ENCODE peak calls at places on chromosomes 12 and 14, in eight cellular contexts. W is PC-9, H is cardiac muscle cell, M is SK-N-SH, Y is psoas muscle, K is heart right ventricle, U is HepG2, P is A549. J is an unnamed sample.

GRCh38 chr12:70290126-70290525 is 46.9 kb downstream of the CNOT2 start:
- DNase-seq in W (no peak), H (no peak), M (no peak), Y (no peak), K (no peak), U (no peak), P (no peak), J (no peak)

GRCh38 chr14:38208825-38209562 is 1.3 kb downstream of the SSTR1 start:
- DNase-seq in W (peak; percentile 38), H (peak; percentile 60), M (no peak), Y (peak; percentile 53), K (peak; percentile 6), U (peak; percentile 33), P (no peak), J (no peak)

GRCh38 chr12:105507311-105508035 is 177.0 kb downstream of the C12orf75 start:
- DNase-seq in W (no peak), H (no peak), M (no peak), Y (no peak), K (no peak), U (no peak), P (no peak), J (no peak)

GRCh38 chr12:105414088-105414487 is 83.6 kb downstream of the C12orf75 start:
- DNase-seq in W (no peak), H (no peak), M (no peak), Y (no peak), K (no peak), U (no peak), P (no peak), J (no peak)

GRCh38 chr14:24995016-24995415 is 54.9 kb downstream of the STXBP6 start:
- DNase-seq in W (no peak), H (no peak), M (no peak), Y (no peak), K (no peak), U (no peak), P (no peak), J (no peak)

GRCh38 chr14:69637503-69638030 is 26.2 kb downstream of the SUSD6 start:
- DNase-seq in W (no peak), H (peak; percentile 64), M (peak; percentile 73), Y (peak; percentile 86), K (peak; percentile 50), U (peak; percentile 60), P (no peak), J (peak; percentile 70)

GRCh38 chr14:82412545-82412944 is 878.9 kb upstream of the SEL1L start:
- DNase-seq in W (no peak), H (no peak), M (no peak), Y (no peak), K (no peak), U (no peak), P (no peak), J (no peak)

GRCh38 chr12:127629066-127629820 is 637.7 kb upstream of the TMEM132C start:
- DNase-seq in W (no peak), H (no peak), M (no peak), Y (no peak), K (no peak), U (no peak), P (no peak), J (no peak)

GRCh38 chr12:93191461-93191860 is 186.3 kb upstream of the NUDT4 start:
- DNase-seq in W (no peak), H (no peak), M (no peak), Y (no peak), K (no peak), U (no peak), P (no peak), J (no peak)

GRCh38 chr12:3718100-3718499 is 34.8 kb downstream of the CRACR2A start:
- DNase-seq in W (no peak), H (no peak), M (no peak), Y (no peak), K (no peak), U (no peak), P (no peak), J (no peak)

GRCh38 chr14:95770777-95771176 is 56.9 kb upstream of the TCL1A start:
- DNase-seq in W (no peak), H (no peak), M (no peak), Y (no peak), K (no peak), U (no peak), P (no peak), J (no peak)

GRCh38 chr14:56185991-56186390 is 67.8 kb downstream of the PELI2 start:
- DNase-seq in W (no peak), H (no peak), M (no peak), Y (no peak), K (no peak), U (no peak), P (no peak), J (no peak)

GRCh38 chr14:51285102-51285501 is 45.1 kb downstream of the TMX1 start:
- DNase-seq in W (no peak), H (no peak), M (no peak), Y (no peak), K (no peak), U (no peak), P (no peak), J (no peak)

GRCh38 chr12:67826946-67827719 is 162.1 kb upstream of the IFNG-AS1 start:
- DNase-seq in W (no peak), H (peak; percentile 21), M (no peak), Y (no peak), K (no peak), U (no peak), P (peak; percentile 9), J (no peak)

GRCh38 chr14:61911534-61911933 is 149.3 kb downstream of the SNAPC1 start:
- DNase-seq in W (no peak), H (no peak), M (no peak), Y (no peak), K (no peak), U (no peak), P (no peak), J (no peak)

GRCh38 chr12:42935756-42936155 is 346.2 kb upstream of the PRICKLE1 start:
- DNase-seq in W (no peak), H (no peak), M (no peak), Y (no peak), K (no peak), U (no peak), P (peak; percentile 18), J (no peak)

GRCh38 chr12:57543666-57544065 is 3.3 kb downstream of the DCTN2 start:
- DNase-seq in W (no peak), H (no peak), M (no peak), Y (no peak), K (no peak), U (no peak), P (no peak), J (no peak)

GRCh38 chr12:54393350-54393655 is 8.8 kb upstream of the ZNF385A start:
- DNase-seq in W (no peak), H (no peak), M (no peak), Y (peak; percentile 54), K (no peak), U (no peak), P (no peak), J (no peak)

GRCh38 chr12:13195848-13196301 is 651 bp upstream of the EMP1 start:
- DNase-seq in W (no peak), H (no peak), M (no peak), Y (no peak), K (no peak), U (no peak), P (peak; percentile 63), J (no peak)

GRCh38 chr12:76028649-76029277 is 2.8 kb downstream of the PHLDA1 start:
- DNase-seq in W (no peak), H (no peak), M (no peak), Y (no peak), K (no peak), U (peak; percentile 51), P (no peak), J (no peak)

GRCh38 chr12:95158919-95159318 is 58.3 kb downstream of the FGD6 start:
- DNase-seq in W (no peak), H (peak; percentile 70), M (no peak), Y (no peak), K (no peak), U (no peak), P (no peak), J (no peak)

GRCh38 chr14:95895720-95896119 is 19.1 kb downstream of the TUNAR start:
- DNase-seq in W (no peak), H (no peak), M (peak; percentile 57), Y (no peak), K (no peak), U (peak; percentile 18), P (peak; percentile 48), J (no peak)

DNA sequence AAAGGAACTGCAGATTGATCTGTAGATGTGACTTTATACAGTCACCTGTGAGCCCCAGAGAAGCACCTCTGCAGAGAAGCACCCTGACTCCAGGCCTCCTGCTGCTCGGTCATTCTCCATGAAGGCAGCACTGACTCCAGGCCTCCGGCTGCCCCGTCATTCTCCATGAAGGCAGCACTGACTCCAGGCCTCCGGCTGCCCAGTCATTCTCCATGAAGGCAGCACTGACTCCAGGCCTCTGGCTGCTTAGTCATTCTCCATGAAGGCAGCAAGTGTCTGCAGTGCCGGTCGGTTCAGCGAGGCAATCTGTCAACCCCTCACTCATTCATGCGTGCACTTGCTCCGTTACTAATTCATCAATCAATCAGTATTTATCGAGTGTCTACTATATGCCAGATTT is 160.3 kb downstream of the PIWIL1 start:
- DNase-seq in W (no peak), H (no peak), M (no peak), Y (no peak), K (no peak), U (no peak), P (no peak), J (no peak)
- H3K9me3 ChIP-seq in W (no peaks in the 10 kb centered on the region), H (no peaks in the 10 kb centered on the region), M (no peaks in the 10 kb centered on the region), Y (no peaks in the 10 kb centered on the region), K (no peaks in the 10 kb centered on the region), U (no peaks in the 10 kb centered on the region), P (no peaks in the 10 kb centered on the region), J (no peaks in the 10 kb centered on the region)

GRCh38 chr12:112904571-112904970 is 2.2 kb upstream of the OAS1 start:
- DNase-seq in W (no peak), H (no peak), M (no peak), Y (no peak), K (no peak), U (no peak), P (peak; percentile 81), J (no peak)
- H3K4me1 ChIP-seq in W (peaks cover 18% of the 10 kb centered on the region), H (peaks cover 4% of the 10 kb centered on the region), M (no peaks in the 10 kb centered on the region), Y (no peaks in the 10 kb centered on the region), K (peaks cover 8% of the 10 kb centered on the region), U (peaks cover 32% of the 10 kb centered on the region), P (peaks cover 61% of the 10 kb centered on the region), J (no peaks in the 10 kb centered on the region)

GRCh38 chr14:85129907-85130306 is 400.0 kb upstream of the FLRT2 start:
- DNase-seq in W (no peak), H (no peak), M (no peak), Y (no peak), K (no peak), U (peak; percentile 1), P (no peak), J (no peak)

DNA sequence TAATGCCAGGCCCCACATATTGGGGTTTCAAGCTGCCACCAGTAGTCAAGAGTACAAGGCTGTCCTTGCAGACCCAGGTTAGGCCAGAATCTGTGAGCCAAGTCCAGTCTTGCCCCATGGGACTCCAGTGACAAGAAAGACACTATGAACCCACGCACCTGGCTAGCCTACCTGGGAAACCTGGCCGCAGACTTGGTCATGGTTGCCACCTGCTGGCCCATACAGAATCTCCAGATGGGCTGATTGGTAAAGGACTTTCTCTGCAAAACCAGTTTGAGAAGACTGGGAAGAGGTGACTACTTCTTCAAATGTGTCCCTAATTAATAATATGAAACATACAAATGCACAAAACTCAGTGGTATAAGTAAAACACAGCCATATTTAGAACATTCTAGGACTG is 398.4 kb upstream of the FLRT2 start:
- DNase-seq in W (peak; percentile 0), H (no peak), M (no peak), Y (no peak), K (no peak), U (no peak), P (no peak), J (no peak)
- TF ChIP-seq CTCF in W (peak; percentile 32), H (no peak), M (no peak), Y (no peak), K (no peak), U (no peak), P (no peak), J (no peak)

GRCh38 chr12:31959051-31959700 is at the start of gene RESF1:
- DNase-seq in W (peak; percentile 95), H (peak; percentile 91), M (peak; percentile 96), Y (peak; percentile 91), K (peak; percentile 89), U (peak; percentile 79), P (peak; percentile 93), J (peak; percentile 75)
- H3K9me3 ChIP-seq in W (no peaks in the 10 kb centered on the region), H (no peaks in the 10 kb centered on the region), M (no peaks in the 10 kb centered on the region), Y (no peaks in the 10 kb centered on the region), K (no peaks in the 10 kb centered on the region), U (no peaks in the 10 kb centered on the region), P (no peaks in the 10 kb centered on the region), J (no peaks in the 10 kb centered on the region)